ENCODE peak calls at places on chromosomes 4 and X, in nine cellular contexts. D is mucosa of descending colon, P is HCT116, E is GM20000, U is OCI-LY7, G is fibroblast of pulmonary artery, F is choroid plexus epithelial cell, J is kidney epithelial cell, L is IMR-90. R is an unnamed sample.

GRCh38 chrX:72100824-72101351 is 30.8 kb downstream of the RTL5 start:
- DNase-seq in G (no peak), P (no peak), U (no peak), L (no peak), F (no peak), D (peak), J (no peak), E (peak), R (no peak)

GRCh38 chrX:38571058-38571457 is 9.7 kb downstream of the TSPAN7 start:
- DNase-seq in G (no peak), E (no peak), U (no peak), D (no peak), J (no peak), L (no peak), F (no peak), P (no peak), R (no peak)

GRCh38 chr4:38529189-38530115 is 134.5 kb upstream of the KLF3 start:
- DNase-seq in E (peak), G (no peak), L (no peak), F (no peak), D (peak), U (peak), J (peak), P (no peak), R (no peak)

GRCh38 chrX:138349351-138349750 is 362.2 kb downstream of the FGF13 start:
- DNase-seq in F (no peak), L (no peak), P (no peak), E (no peak), D (no peak), J (no peak), U (no peak), G (no peak), R (no peak)

GRCh38 chr4:2243682-2244380 is 1.9 kb upstream of the HAUS3 start:
- DNase-seq in D (no peak), G (peak), U (peak), J (no peak), E (peak), L (peak), F (peak), P (no peak), R (no peak)

GRCh38 chr4:75037253-75037652 is 104.3 kb downstream of the PARM1 start:
- DNase-seq in G (no peak), E (no peak), F (no peak), J (no peak), U (no peak), P (no peak), L (no peak), D (peak), R (no peak)

GRCh38 chr4:139223682-139224317 is 46.8 kb upstream of the ELF2 start:
- DNase-seq in G (peak), F (peak), U (no peak), P (no peak), L (peak), D (peak), J (no peak), E (no peak), R (no peak)

GRCh38 chrX:15838017-15838416 is 16.6 kb downstream of the AP1S2 start:
- DNase-seq in D (no peak), F (no peak), J (no peak), P (no peak), U (peak), L (no peak), E (no peak), G (no peak), R (no peak)

GRCh38 chr4:88600129-88600849 is 8.0 kb downstream of the HERC3 start:
- DNase-seq in U (no peak), J (no peak), D (no peak), P (no peak), G (peak), E (no peak), L (peak), F (peak), R (no peak)

GRCh38 chrX:82081027-82081426 is 879.1 kb downstream of the SH3BGRL start:
- DNase-seq in G (no peak), D (no peak), P (no peak), F (no peak), E (no peak), U (no peak), J (no peak), L (no peak), R (no peak)

GRCh38 chr4:8817813-8818062 is 53.9 kb downstream of the HMX1 start:
- DNase-seq in L (no peak), G (no peak), J (no peak), E (no peak), U (no peak), F (no peak), D (no peak), P (no peak), R (no peak)

GRCh38 chr4:2423066-2423465 is 4.3 kb downstream of the CFAP99 start:
- DNase-seq in J (no peak), G (no peak), U (no peak), D (no peak), E (no peak), P (no peak), F (no peak), L (no peak), R (no peak)

GRCh38 chr4:125283702-125284279 is 31.0 kb upstream of the FAT4 start:
- DNase-seq in L (peak), P (peak), F (peak), G (peak), D (no peak), E (peak), J (no peak), U (peak), R (no peak)

GRCh38 chr4:143482753-143483362 is 30.6 kb upstream of the SMARCA5 start:
- DNase-seq in P (peak), U (peak), L (peak), J (no peak), F (peak), E (peak), D (peak), G (peak), R (no peak)

GRCh38 chrX:19121898-19122640 is at the start of gene ADGRG2:
- DNase-seq in P (no peak), D (peak), L (peak), E (peak), J (no peak), G (peak), F (peak), U (no peak), R (no peak)

GRCh38 chrX:107574054-107574683 is 54.1 kb upstream of the PRPS1 start:
- DNase-seq in D (no peak), P (no peak), J (no peak), E (no peak), U (no peak), G (peak), L (peak), F (peak), R (no peak)

GRCh38 chr4:23484689-23485088 is 405.2 kb downstream of the PPARGC1A start:
- DNase-seq in L (no peak), D (no peak), G (peak), F (no peak), U (no peak), E (no peak), J (no peak), P (no peak), R (no peak)

GRCh38 chr4:156781852-156782251 is 189.7 kb downstream of the PDGFC start:
- DNase-seq in U (no peak), E (no peak), L (peak), G (no peak), J (no peak), P (peak), D (no peak), F (peak), R (no peak)

GRCh38 chr4:1239949-1240305 is 9.0 kb downstream of the CTBP1 start:
- DNase-seq in L (no peak), P (no peak), D (no peak), U (no peak), G (no peak), J (no peak), E (no peak), F (no peak), R (no peak)

GRCh38 chrX:57930051-57930450 is 19.8 kb upstream of the ZXDA start:
- DNase-seq in J (no peak), F (no peak), D (no peak), U (no peak), P (no peak), E (no peak), L (peak), G (peak), R (no peak)

GRCh38 chr4:154822775-154823174 is 41.7 kb downstream of the RBM46 start:
- DNase-seq in J (no peak), E (no peak), U (no peak), F (peak), L (peak), G (peak), P (no peak), D (no peak), R (no peak)

GRCh38 chr4:190014771-190015537 is 12.1 kb downstream of the FRG2 start:
- DNase-seq in U (no peak), G (no peak), F (peak), J (no peak), E (peak), D (no peak), P (no peak), L (no peak), R (peak)

GRCh38 chr4:27278615-27279014 is 418.0 kb downstream of the STIM2 start:
- DNase-seq in F (peak), D (peak), P (no peak), U (peak), J (no peak), E (peak), L (peak), G (peak), R (no peak)

GRCh38 chrX:57985951-57986350 is 75.7 kb upstream of the ZXDA start:
- DNase-seq in G (no peak), J (no peak), U (no peak), F (no peak), P (no peak), L (no peak), E (no peak), D (no peak), R (peak)

GRCh38 chrX:45756562-45756961 is 555.9 kb upstream of the DIPK2B start:
- DNase-seq in E (no peak), P (no peak), U (no peak), J (peak), D (no peak), G (no peak), F (peak), L (no peak), R (no peak)

GRCh38 chr4:6205584-6205965 is 5.2 kb upstream of the JAKMIP1 start:
- DNase-seq in L (no peak), J (no peak), E (no peak), G (no peak), U (no peak), D (no peak), F (no peak), P (no peak), R (no peak)

GRCh38 chrX:3653111-3653510 is 60.3 kb downstream of the PRKX start:
- DNase-seq in P (no peak), D (no peak), F (no peak), J (no peak), U (no peak), G (no peak), E (no peak), L (no peak), R (peak)

DNA sequence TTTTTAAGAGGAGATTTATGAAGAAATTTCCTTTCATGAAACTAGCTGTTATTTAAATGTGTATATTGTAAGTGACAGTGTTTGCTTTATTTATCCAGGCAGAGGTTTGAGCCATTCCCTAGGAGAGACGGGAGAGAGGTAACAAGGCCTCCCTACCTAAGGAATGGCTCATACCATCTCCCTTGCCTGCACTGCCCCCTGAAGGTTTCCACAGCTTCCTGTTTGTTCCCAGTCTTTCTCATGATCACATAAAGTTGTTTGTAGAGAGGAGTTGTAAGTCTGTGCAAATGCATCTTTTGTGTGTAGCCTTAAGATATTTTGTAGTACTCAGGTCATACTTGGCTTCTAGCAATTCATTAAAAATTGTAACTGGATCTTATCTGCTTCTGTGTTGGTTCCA is 1504.5 kb upstream of the PCDH10 start:
- DNase-seq in G (peak), L (peak), F (peak), E (no peak), U (no peak), J (peak), D (no peak), P (peak), R (no peak)
- TF ChIP-seq CTCF in G (peak), L (peak), F (peak), E (no peak), U (peak), J (peak), D (no peak), P (peak), R (peak)

DNA sequence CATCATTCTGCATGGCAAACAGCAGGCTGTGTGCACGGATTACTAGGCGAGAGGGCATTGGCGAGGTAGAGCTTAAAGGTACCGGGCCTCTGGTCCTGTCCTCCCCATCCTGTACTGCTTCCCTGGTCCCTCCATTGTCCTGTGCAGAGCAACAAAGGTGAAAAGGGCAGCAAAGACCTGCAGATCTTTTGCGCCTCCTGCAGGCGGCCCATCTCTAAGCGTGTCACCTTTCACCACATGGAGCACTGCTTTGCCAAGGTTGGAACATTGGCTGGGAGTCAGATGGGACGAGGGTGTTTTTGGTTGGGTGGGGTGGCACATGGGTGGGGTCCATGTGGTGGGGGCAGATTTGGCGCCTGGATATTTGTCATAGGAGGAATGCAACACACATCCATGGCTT is 64.7 kb upstream of the UXT start:
- DNase-seq in J (no peak), G (no peak), U (no peak), D (peak), L (no peak), E (no peak), F (no peak), P (no peak), R (no peak)
- TF ChIP-seq CTCF in J (no peak), G (no peak), U (peak), D (no peak), L (no peak), E (no peak), F (peak), P (peak), R (no peak)

GRCh38 chr4:84482564-84483563 is 16.2 kb downstream of the NKX6-1 start:
- DNase-seq in U (no peak), E (peak), J (no peak), L (no peak), D (peak), P (no peak), G (peak), F (peak), R (no peak)
- TF ChIP-seq CTCF in U (no peak), E (peak), J (peak), L (peak), D (peak), P (no peak), G (peak), F (peak), R (no peak)

GRCh38 chr4:110589297-110589696 is 33.6 kb downstream of the PITX2 start:
- DNase-seq in E (no peak), D (no peak), G (peak), F (peak), U (no peak), P (no peak), L (peak), J (no peak), R (no peak)

GRCh38 chr4:110587666-110588285 is 35.1 kb downstream of the PITX2 start:
- DNase-seq in J (no peak), G (no peak), U (no peak), D (no peak), P (no peak), E (no peak), F (no peak), L (no peak), R (no peak)

DNA sequence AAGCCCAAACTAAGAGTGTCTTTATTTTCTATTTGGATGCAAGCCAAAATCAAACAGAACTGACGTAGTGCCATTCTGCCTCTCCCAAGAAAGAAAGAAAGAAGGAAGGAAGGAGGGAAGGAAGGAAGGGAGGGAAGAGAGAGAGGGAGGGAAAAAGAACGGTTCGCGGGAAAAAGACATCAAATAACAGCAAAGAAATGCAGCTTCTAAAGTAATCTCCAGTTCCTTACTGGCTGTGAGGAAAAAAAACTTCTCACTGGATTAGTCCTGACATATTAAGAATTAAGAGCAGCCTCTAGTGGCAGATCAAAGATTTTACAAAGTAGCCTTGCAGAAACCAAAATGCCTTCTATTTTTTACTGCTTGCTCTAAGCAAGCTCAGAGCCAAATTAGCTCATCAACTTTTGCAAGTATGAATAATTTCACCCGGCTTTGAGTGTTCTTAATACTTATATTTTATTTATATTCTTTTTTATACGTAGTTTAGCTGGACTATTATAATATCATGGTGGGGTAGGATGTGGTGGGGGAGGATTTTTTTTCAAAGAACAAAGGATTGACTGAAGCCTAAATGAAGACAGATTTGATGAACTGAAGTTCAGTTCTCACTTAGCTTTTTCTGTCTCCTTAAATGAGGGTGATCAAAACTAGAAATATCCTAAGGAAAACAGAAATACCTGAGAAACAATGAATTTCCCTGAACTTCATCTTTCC is 36.6 kb downstream of the PITX2 start:
- DNase-seq in G (peak), L (peak), J (peak), U (peak), D (no peak), E (peak), P (peak), F (peak), R (no peak)
- TF ChIP-seq CTCF in G (peak), L (peak), J (peak), U (peak), D (no peak), E (no peak), P (peak), F (peak), R (peak)

GRCh38 chr4:95857761-95858160 is 17.9 kb downstream of the PDHA2 start:
- DNase-seq in D (no peak), P (no peak), F (peak), G (peak), J (no peak), E (no peak), U (no peak), L (no peak), R (no peak)
- TF ChIP-seq CTCF in D (no peak), P (no peak), F (no peak), G (no peak), J (no peak), E (no peak), U (no peak), L (no peak), R (no peak)

GRCh38 chr4:151417766-151418376 is 8.9 kb downstream of the FHIP1A start:
- DNase-seq in L (no peak), E (no peak), G (peak), D (no peak), J (no peak), P (no peak), U (no peak), F (no peak), R (no peak)

GRCh38 chr4:151418856-151419255 is 9.9 kb downstream of the FHIP1A start:
- DNase-seq in E (no peak), P (no peak), F (no peak), L (no peak), D (no peak), J (no peak), U (no peak), G (no peak), R (no peak)

GRCh38 chr4:151422862-151423261 is 13.9 kb downstream of the FHIP1A start:
- DNase-seq in P (no peak), U (no peak), F (no peak), G (no peak), L (no peak), J (no peak), E (no peak), D (no peak), R (no peak)

GRCh38 chr4:151418385-151418784 is 9.4 kb downstream of the FHIP1A start:
- DNase-seq in G (peak), P (peak), F (peak), J (peak), D (peak), E (no peak), L (peak), U (no peak), R (no peak)

DNA sequence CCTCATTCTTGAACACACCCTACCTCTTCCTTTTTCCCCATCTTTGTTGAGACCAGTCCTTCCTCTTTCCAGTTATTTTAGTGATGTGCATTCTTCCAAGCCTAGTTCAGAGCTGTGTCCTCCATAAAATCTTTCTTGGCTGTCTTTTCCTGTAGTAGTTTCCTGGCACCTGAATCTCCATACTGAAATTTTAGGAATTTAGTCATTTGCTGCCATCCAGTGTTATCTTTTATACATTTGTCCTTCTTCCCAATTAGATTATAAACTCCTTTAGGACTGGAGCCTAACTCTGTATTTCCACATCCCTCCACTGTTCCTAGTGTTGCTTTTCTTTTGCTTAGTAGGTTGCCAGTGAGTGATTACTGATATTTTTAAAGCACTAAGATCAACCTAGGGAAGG is 11.4 kb downstream of the FHIP1A start:
- DNase-seq in J (no peak), P (no peak), F (no peak), U (no peak), E (no peak), D (no peak), L (no peak), G (no peak), R (no peak)
- TF ChIP-seq CTCF in J (no peak), P (no peak), F (no peak), U (no peak), E (no peak), D (no peak), L (no peak), G (no peak), R (peak)

GRCh38 chrX:75276666-75277065 is 2.8 kb downstream of the UPRT start:
- DNase-seq in F (no peak), J (peak), E (no peak), G (no peak), P (no peak), L (no peak), D (no peak), U (no peak), R (no peak)
- TF ChIP-seq CTCF in F (no peak), J (no peak), E (no peak), G (no peak), P (no peak), L (no peak), D (no peak), U (no peak), R (no peak)

DNA sequence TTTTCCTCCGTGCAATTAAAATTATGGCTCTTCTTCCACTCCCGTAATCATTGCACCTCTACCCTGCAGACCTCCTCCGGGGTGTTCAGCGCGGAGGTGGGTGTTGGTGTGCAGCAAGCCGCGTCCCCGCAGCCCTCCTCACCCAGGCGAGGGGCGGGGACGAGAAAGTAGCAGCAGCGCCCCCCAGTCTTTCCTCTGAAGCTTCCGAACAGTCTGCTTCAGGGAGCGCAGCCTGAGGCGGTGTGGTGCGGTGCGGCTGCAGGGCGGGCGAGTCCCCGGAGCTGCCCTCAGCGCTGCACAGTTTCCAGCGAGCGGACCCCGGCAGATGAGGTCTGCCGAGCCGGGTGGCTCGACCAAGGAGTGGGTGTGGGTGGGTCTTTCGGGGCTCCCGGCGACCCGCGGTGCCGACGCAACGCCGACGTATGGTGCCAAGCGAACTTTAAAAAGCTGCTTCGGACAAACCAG is at the start of gene FRAS1:
- DNase-seq in L (no peak), F (peak), U (peak), J (no peak), E (peak), G (peak), P (no peak), D (peak), R (peak)
- TF ChIP-seq CTCF in L (no peak), F (no peak), U (peak), J (no peak), E (no peak), G (no peak), P (no peak), D (no peak), R (peak)

GRCh38 chrX:136209016-136209738 is 42.0 kb downstream of the MAP7D3 start:
- DNase-seq in L (peak), P (no peak), J (no peak), D (peak), F (peak), U (no peak), E (no peak), G (peak), R (no peak)
- TF ChIP-seq CTCF in L (peak), P (peak), J (peak), D (peak), F (peak), U (peak), E (no peak), G (peak), R (peak)

GRCh38 chr4:136769717-136770116 is 762.6 kb downstream of the PCDH18 start:
- DNase-seq in L (no peak), E (no peak), U (no peak), J (no peak), F (no peak), G (no peak), D (no peak), P (no peak), R (no peak)
- TF ChIP-seq CTCF in L (no peak), E (no peak), U (no peak), J (no peak), F (no peak), G (no peak), D (no peak), P (no peak), R (no peak)

R was measured in chondrocyte.